ENCODE peak calls at places on chromosomes 6 and 20, in five cellular contexts. J is neuronal stem cell; N is CD4-positive, alpha-beta T cell; O is CD8-positive, alpha-beta memory T cell; G is GM23248. D is an unnamed sample.

GRCh38 chr6:82251942-82252341 is 4.4 kb upstream of the IBTK start:
- DNase-seq in J (no peak), N (no peak), O (no peak), G (peak; percentile 65), D (peak; percentile 16)

GRCh38 chr6:146014233-146014632 is 14.6 kb upstream of the GRM1 start:
- DNase-seq in J (no peak), N (no peak), O (no peak), G (no peak), D (no peak)

GRCh38 chr6:11983306-11983705 is 28.8 kb upstream of the HIVEP1 start:
- DNase-seq in J (no peak), N (no peak), O (no peak), G (no peak), D (no peak)

GRCh38 chr20:63767886-63768285 is 28.3 kb downstream of the SLC2A4RG start:
- DNase-seq in J (no peak), N (no peak), O (no peak), G (no peak), D (no peak)

GRCh38 chr20:18717062-18717461 is 96.5 kb upstream of the SCP2D1 start:
- DNase-seq in J (no peak), N (no peak), O (no peak), G (no peak), D (no peak)

GRCh38 chr6:3808759-3809514 is 40.2 kb upstream of the FAM50B start:
- DNase-seq in J (no peak), N (no peak), O (no peak), G (peak; percentile 97), D (no peak)

GRCh38 chr20:19371112-19371511 is 158.7 kb downstream of the SLC24A3 start:
- DNase-seq in J (no peak), N (no peak), O (no peak), G (no peak), D (no peak)

GRCh38 chr6:12060780-12061619 is 48.9 kb downstream of the HIVEP1 start:
- DNase-seq in J (peak; percentile 39), N (peak; percentile 82), O (peak; percentile 92), G (no peak), D (peak; percentile 83)

GRCh38 chr6:158780963-158781691 is 38.0 kb downstream of the EZR start:
- DNase-seq in J (no peak), N (no peak), O (peak; percentile 38), G (no peak), D (no peak)

GRCh38 chr20:5871720-5872410 is 78.5 kb downstream of the TRMT6 start:
- DNase-seq in J (no peak), N (no peak), O (no peak), G (no peak), D (no peak)

GRCh38 chr20:24646331-24646730 is 176.9 kb downstream of the SYNDIG1 start:
- DNase-seq in J (no peak), N (no peak), O (no peak), G (no peak), D (no peak)

GRCh38 chr20:19120569-19120968 is 91.9 kb upstream of the SLC24A3 start:
- DNase-seq in J (no peak), N (no peak), O (no peak), G (no peak), D (no peak)

GRCh38 chr6:147132889-147133288 is 71.3 kb upstream of the STXBP5 start:
- DNase-seq in J (no peak), N (no peak), O (no peak), G (peak; percentile 67), D (no peak)

GRCh38 chr6:139965393-139965792 is 590.9 kb upstream of the CITED2 start:
- DNase-seq in J (no peak), N (no peak), O (no peak), G (peak; percentile 15), D (no peak)

GRCh38 chr20:59824711-59825562 is 108.5 kb downstream of the SYCP2 start:
- DNase-seq in J (no peak), N (no peak), O (no peak), G (no peak), D (no peak)

GRCh38 chr6:83117802-83118201 is 50.3 kb downstream of the DOP1A start:
- DNase-seq in J (no peak), N (no peak), O (no peak), G (no peak), D (no peak)

GRCh38 chr6:41426438-41426851 is 91.0 kb downstream of the NCR2 start:
- DNase-seq in J (no peak), N (no peak), O (no peak), G (peak; percentile 16), D (no peak)

GRCh38 chr20:4369798-4370124 is 351.9 kb upstream of the PRND start:
- DNase-seq in J (no peak), N (no peak), O (no peak), G (no peak), D (peak; percentile 10)

DNA sequence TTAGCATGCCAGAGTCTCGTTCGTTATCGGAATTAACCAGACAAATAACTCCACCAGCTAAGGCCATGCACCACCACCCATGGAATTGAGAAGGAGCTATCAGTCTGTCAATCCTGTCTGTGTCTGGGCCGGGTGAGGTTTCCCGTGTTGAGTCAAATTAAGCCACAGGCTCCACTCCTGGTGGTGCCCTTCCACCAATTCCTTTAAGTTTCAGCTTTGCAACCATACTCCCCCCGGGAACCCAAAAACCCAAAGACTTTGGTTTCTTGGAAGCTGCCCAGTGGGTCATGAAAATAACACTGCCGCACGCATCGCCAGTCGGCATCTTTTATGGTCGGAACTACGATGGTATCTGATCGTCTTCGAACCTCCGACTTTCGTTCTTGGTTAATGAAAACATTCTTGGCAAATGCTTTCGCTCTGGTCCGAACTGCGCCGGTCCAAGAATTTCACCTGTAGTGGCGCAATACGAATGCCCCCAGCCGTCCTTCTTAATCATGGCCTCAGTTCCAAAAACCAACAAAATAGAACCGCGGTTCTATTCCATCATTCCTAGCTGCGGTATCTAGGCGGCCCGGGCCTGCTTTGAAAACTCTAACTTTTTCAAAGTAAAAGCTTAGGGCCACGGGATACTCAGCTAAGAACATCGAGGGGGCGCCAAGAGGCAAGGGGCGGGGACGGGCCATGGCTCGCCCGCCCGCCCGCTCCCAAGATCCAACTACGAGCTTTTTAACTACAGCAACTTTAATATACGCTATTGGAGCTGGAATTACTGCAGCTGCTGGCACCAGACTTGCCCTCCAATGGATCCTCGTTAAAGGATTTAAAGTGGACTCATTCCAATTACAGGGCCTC is 1958.5 kb upstream of the DEFB115 start:
- DNase-seq in J (no peak), N (no peak), O (no peak), G (no peak), D (no peak)
- H3K9me3 ChIP-seq in J (peaks cover 35% of the 10 kb centered on the region), N (peaks cover 9% of the 10 kb centered on the region), O (no peaks in the 10 kb centered on the region), G (no peaks in the 10 kb centered on the region), D (no peaks in the 10 kb centered on the region)

GRCh38 chr20:35595901-35596300 is 19.7 kb upstream of the SPAG4 start:
- DNase-seq in J (no peak), N (no peak), O (no peak), G (no peak), D (no peak)
- H3K9me3 ChIP-seq in J (peaks cover 1% of the 10 kb centered on the region), N (no peaks in the 10 kb centered on the region), O (no peaks in the 10 kb centered on the region), G (no peaks in the 10 kb centered on the region), D (no peaks in the 10 kb centered on the region)

DNA sequence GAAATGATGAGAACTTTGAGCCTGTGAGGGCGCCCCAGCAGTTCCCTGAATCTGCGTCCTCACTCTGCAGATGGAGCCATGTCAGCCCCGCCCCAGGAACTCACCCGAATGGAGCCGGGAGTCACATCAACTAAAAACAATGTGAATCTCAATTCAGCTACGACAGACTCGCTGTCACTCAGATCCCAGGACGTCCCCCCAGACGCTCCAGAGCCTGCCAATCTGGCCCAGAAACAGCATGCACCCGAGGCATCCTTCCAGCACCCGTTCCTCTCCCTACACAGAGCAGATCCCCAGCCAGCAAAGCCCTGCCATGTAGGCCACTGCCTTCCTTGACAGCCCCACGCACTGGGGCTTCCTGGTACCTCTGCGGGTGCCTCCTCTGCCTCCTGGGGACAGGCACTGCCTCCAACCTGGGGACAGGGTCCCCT is 248.0 kb downstream of the TTLL2 start:
- DNase-seq in J (no peak), N (no peak), O (no peak), G (no peak), D (no peak)
- H3K9me3 ChIP-seq in J (no peaks in the 10 kb centered on the region), N (no peaks in the 10 kb centered on the region), O (no peaks in the 10 kb centered on the region), G (no peaks in the 10 kb centered on the region), D (no peaks in the 10 kb centered on the region)

DNA sequence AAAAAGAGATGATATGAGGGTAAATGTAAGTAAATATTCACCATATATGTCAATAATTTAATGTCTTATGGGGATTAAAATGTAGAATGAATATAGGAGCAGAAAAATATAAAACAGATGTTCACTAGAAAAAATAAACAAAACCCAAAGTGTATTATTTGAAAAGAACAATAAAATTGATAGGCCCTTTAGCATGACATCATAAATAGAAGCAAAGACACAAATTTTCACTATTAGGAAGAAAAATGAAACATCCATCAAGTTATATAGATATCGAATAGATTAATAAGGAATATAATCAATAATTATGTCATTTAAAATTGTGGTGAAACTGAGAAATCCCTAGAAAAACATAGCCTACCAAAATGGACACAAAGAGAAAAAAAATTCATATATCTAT is 40.1 kb upstream of the GMDS start:
- DNase-seq in J (no peak), N (no peak), O (no peak), G (no peak), D (no peak)
- H3K9me3 ChIP-seq in J (peaks cover 5% of the 10 kb centered on the region), N (peaks cover 13% of the 10 kb centered on the region), O (no peaks in the 10 kb centered on the region), G (no peaks in the 10 kb centered on the region), D (no peaks in the 10 kb centered on the region)

GRCh38 chr6:30282522-30282921 is 44.2 kb upstream of the TRIM39 start:
- DNase-seq in J (no peak), N (no peak), O (no peak), G (no peak), D (no peak)
- H3K9me3 ChIP-seq in J (peaks cover 28% of the 10 kb centered on the region), N (peaks cover 82% of the 10 kb centered on the region), O (peaks cover 50% of the 10 kb centered on the region), G (no peaks in the 10 kb centered on the region), D (peaks cover 41% of the 10 kb centered on the region)

GRCh38 chr6:170445984-170446383 is 107.1 kb downstream of the PSMB1 start:
- DNase-seq in J (no peak), N (no peak), O (no peak), G (no peak), D (no peak)
- H3K9me3 ChIP-seq in J (no peaks in the 10 kb centered on the region), N (no peaks in the 10 kb centered on the region), O (no peaks in the 10 kb centered on the region), G (no peaks in the 10 kb centered on the region), D (no peaks in the 10 kb centered on the region)